ENCODE peak calls at places on chromosomes 4 and X, in nine cellular contexts. K is T-helper 9 cell; B is NCI-H1105 treated with DMSO at 0.1 percent for 48 hours; Z is fibroblast of mammary gland; J is activated CD4-positive, CD25-positive, alpha-beta regulatory T cell; X is activated T-cell treated with anti-CD3 and anti-CD28 coated beads for 1 hour; I is KBM-7; Q is GM23338; T is mesothelial cell of epicardium. A is an unnamed sample.

GRCh38 chr4:171650543-171650942 is 162.7 kb upstream of the GALNTL6 start:
- DNase-seq in K (no peak), B (no peak), Z (no peak), J (no peak), X (no peak), I (no peak), Q (peak; percentile 38), T (no peak), A (no peak)

GRCh38 chrX:16695079-16695676 is 17.3 kb downstream of the CTPS2 start:
- DNase-seq in K (peak; percentile 70), B (no peak), Z (peak; percentile 70), J (peak; percentile 18), X (peak; percentile 55), I (peak; percentile 75), Q (peak; percentile 55), T (peak; percentile 77), A (peak; percentile 70)

GRCh38 chrX:74527344-74527743 is 87.1 kb downstream of the RLIM start:
- DNase-seq in K (no peak), B (no peak), Z (no peak), J (no peak), X (no peak), I (no peak), Q (no peak), T (no peak), A (no peak)

GRCh38 chr4:100722866-100723459 is 205.1 kb upstream of the EMCN start:
- DNase-seq in K (no peak), B (no peak), Z (no peak), J (no peak), X (no peak), I (no peak), Q (no peak), T (no peak), A (no peak)

GRCh38 chr4:5827108-5828004 is 65.5 kb downstream of the CRMP1 start:
- DNase-seq in K (no peak), B (no peak), Z (peak; percentile 70), J (no peak), X (no peak), I (peak; percentile 43), Q (no peak), T (no peak), A (no peak)

GRCh38 chr4:8836664-8837171 is 34.9 kb downstream of the HMX1 start:
- DNase-seq in K (no peak), B (no peak), Z (no peak), J (no peak), X (no peak), I (no peak), Q (no peak), T (no peak), A (no peak)

GRCh38 chr4:32485976-32486375 is 1765.8 kb downstream of the PCDH7 start:
- DNase-seq in K (no peak), B (no peak), Z (no peak), J (no peak), X (no peak), I (no peak), Q (no peak), T (no peak), A (no peak)

GRCh38 chr4:140018931-140019618 is 134.9 kb downstream of the MAML3 start:
- DNase-seq in K (no peak), B (no peak), Z (no peak), J (no peak), X (no peak), I (no peak), Q (no peak), T (no peak), A (no peak)

GRCh38 chr4:184826315-184827266 is 823 bp upstream of the ACSL1 start:
- DNase-seq in K (peak; percentile 50), B (peak; percentile 32), Z (no peak), J (peak; percentile 38), X (peak; percentile 33), I (peak; percentile 65), Q (peak; percentile 41), T (peak; percentile 53), A (peak; percentile 59)

GRCh38 chr4:2794707-2795557 is 2.0 kb downstream of the SH3BP2 start:
- DNase-seq in K (no peak), B (no peak), Z (peak; percentile 73), J (no peak), X (no peak), I (no peak), Q (no peak), T (no peak), A (no peak)

GRCh38 chr4:173766231-173766630 is 236.2 kb upstream of the HAND2 start:
- DNase-seq in K (no peak), B (peak; percentile 86), Z (no peak), J (no peak), X (no peak), I (no peak), Q (no peak), T (no peak), A (no peak)

GRCh38 chrX:150408007-150408406 is 44.9 kb downstream of the MAMLD1 start:
- DNase-seq in K (no peak), B (no peak), Z (no peak), J (no peak), X (no peak), I (no peak), Q (no peak), T (no peak), A (no peak)

GRCh38 chrX:153967536-153968214 is 3.9 kb downstream of the HCFC1 start:
- DNase-seq in K (no peak), B (no peak), Z (no peak), J (no peak), X (no peak), I (peak; percentile 75), Q (no peak), T (no peak), A (no peak)

GRCh38 chrX:122770581-122770980 is 413.5 kb upstream of the GRIA3 start:
- DNase-seq in K (no peak), B (peak; percentile 74), Z (no peak), J (no peak), X (no peak), I (no peak), Q (no peak), T (no peak), A (no peak)

GRCh38 chr4:88820723-88821368 is 123.2 kb upstream of the NAP1L5 start:
- DNase-seq in K (no peak), B (peak; percentile 49), Z (no peak), J (no peak), X (no peak), I (no peak), Q (peak; percentile 12), T (no peak), A (no peak)

GRCh38 chr4:100828364-100828763 is 310.5 kb upstream of the EMCN start:
- DNase-seq in K (no peak), B (no peak), Z (no peak), J (no peak), X (no peak), I (no peak), Q (no peak), T (no peak), A (no peak)

GRCh38 chr4:6409381-6409780 is 63.0 kb downstream of the PPP2R2C start:
- DNase-seq in K (no peak), B (no peak), Z (no peak), J (no peak), X (no peak), I (no peak), Q (no peak), T (no peak), A (no peak)

GRCh38 chr4:81635747-81636146 is 164.0 kb upstream of the RASGEF1B start:
- DNase-seq in K (no peak), B (no peak), Z (no peak), J (no peak), X (no peak), I (peak; percentile 53), Q (no peak), T (no peak), A (peak; percentile 98)

GRCh38 chrX:40097101-40097491 is 662 bp downstream of the BCOR start:
- DNase-seq in K (no peak), B (no peak), Z (no peak), J (no peak), X (no peak), I (no peak), Q (no peak), T (no peak), A (no peak)

GRCh38 chrX:134670241-134670811 is 12.1 kb upstream of the PLAC1 start:
- DNase-seq in K (no peak), B (no peak), Z (peak; percentile 64), J (no peak), X (no peak), I (no peak), Q (peak; percentile 9), T (no peak), A (no peak)

GRCh38 chr4:85531575-85532339 is 56.8 kb downstream of the ARHGAP24 start:
- DNase-seq in K (no peak), B (no peak), Z (no peak), J (no peak), X (no peak), I (no peak), Q (no peak), T (no peak), A (no peak)

GRCh38 chr4:135840781-135841180 is 1639.2 kb upstream of the PABPC4L start:
- DNase-seq in K (no peak), B (no peak), Z (no peak), J (no peak), X (no peak), I (no peak), Q (no peak), T (no peak), A (no peak)

GRCh38 chr4:73211968-73212367 is 46.6 kb downstream of the ANKRD17 start:
- DNase-seq in K (no peak), B (no peak), Z (no peak), J (no peak), X (no peak), I (no peak), Q (no peak), T (no peak), A (no peak)

GRCh38 chr4:1367230-1367935 is 20.4 kb downstream of the UVSSA start:
- DNase-seq in K (no peak), B (no peak), Z (no peak), J (no peak), X (no peak), I (no peak), Q (no peak), T (no peak), A (no peak)

GRCh38 chr4:16293205-16293860 is 67.1 kb upstream of the TAPT1 start:
- DNase-seq in K (no peak), B (no peak), Z (no peak), J (no peak), X (no peak), I (no peak), Q (peak; percentile 52), T (no peak), A (no peak)

GRCh38 chrX:110146521-110146920 is 143.6 kb downstream of the TMEM164 start:
- DNase-seq in K (no peak), B (peak; percentile 10), Z (peak; percentile 74), J (no peak), X (no peak), I (peak; percentile 73), Q (peak; percentile 65), T (no peak), A (peak; percentile 66)

GRCh38 chr4:2934077-2934812 is 29.0 kb downstream of the NOP14 start:
- DNase-seq in K (peak; percentile 58), B (no peak), Z (peak; percentile 65), J (peak; percentile 29), X (no peak), I (no peak), Q (peak; percentile 51), T (peak; percentile 59), A (no peak)

GRCh38 chrX:140744085-140744484 is 34.5 kb downstream of the LINC00632 start:
- DNase-seq in K (no peak), B (no peak), Z (no peak), J (no peak), X (no peak), I (no peak), Q (no peak), T (no peak), A (no peak)

GRCh38 chr4:95693594-95693993 is 144.8 kb upstream of the UNC5C start:
- DNase-seq in K (no peak), B (no peak), Z (peak; percentile 12), J (no peak), X (no peak), I (no peak), Q (peak; percentile 66), T (no peak), A (peak; percentile 15)

GRCh38 chr4:65461781-65462180 is 208.5 kb downstream of the EPHA5 start:
- DNase-seq in K (no peak), B (no peak), Z (no peak), J (no peak), X (no peak), I (no peak), Q (no peak), T (no peak), A (no peak)

GRCh38 chr4:56286763-56287162 is 100.5 kb downstream of the AASDH start:
- DNase-seq in K (no peak), B (no peak), Z (peak; percentile 6), J (no peak), X (no peak), I (no peak), Q (no peak), T (no peak), A (no peak)